ENCODE peak calls at places on chromosomes 2 and 18, in nine cellular contexts. H, G, K, O, R, B, U, V and T are unnamed samples.

GRCh38 chr2:241011296-241011600 is 12.8 kb downstream of the SNED1 start:
- DNase-seq in H (no peak), G (no peak), K (no peak), O (no peak), R (no peak), B (no peak), U (no peak), V (no peak), T (no peak)

GRCh38 chr2:124776332-124776731 is 751.2 kb downstream of the CNTNAP5 start:
- DNase-seq in H (no peak), G (no peak), K (no peak), O (no peak), R (no peak), B (no peak), U (no peak), V (no peak), T (no peak)

GRCh38 chr18:75223687-75224347 is 13.2 kb downstream of the TSHZ1 start:
- DNase-seq in H (no peak), G (no peak), K (no peak), O (peak), R (no peak), B (no peak), U (no peak), V (no peak), T (no peak)

GRCh38 chr2:147789720-147790119 is 55.1 kb upstream of the ACVR2A start:
- DNase-seq in H (peak), G (no peak), K (peak), O (peak), R (no peak), B (no peak), U (peak), V (no peak), T (no peak)

GRCh38 chr2:205245001-205245400 is 437.3 kb upstream of the NRP2 start:
- DNase-seq in H (no peak), G (no peak), K (no peak), O (no peak), R (no peak), B (no peak), U (peak), V (no peak), T (no peak)

GRCh38 chr18:54679318-54680149 is 88.5 kb downstream of the DYNAP start:
- DNase-seq in H (peak), G (no peak), K (peak), O (peak), R (peak), B (no peak), U (peak), V (peak), T (no peak)

GRCh38 chr2:16330012-16330411 is 335.6 kb downstream of the CYRIA start:
- DNase-seq in H (no peak), G (no peak), K (no peak), O (no peak), R (no peak), B (no peak), U (no peak), V (no peak), T (no peak)

GRCh38 chr2:64952896-64953482 is 36.2 kb upstream of the SLC1A4 start:
- DNase-seq in H (peak), G (no peak), K (no peak), O (peak), R (no peak), B (no peak), U (peak), V (no peak), T (no peak)

GRCh38 chr2:20590704-20591515 is 60.0 kb downstream of the HS1BP3 start:
- DNase-seq in H (no peak), G (no peak), K (no peak), O (no peak), R (no peak), B (peak), U (no peak), V (no peak), T (no peak)

GRCh38 chr18:29712785-29713184 is 1329.8 kb downstream of the DSC3 start:
- DNase-seq in H (no peak), G (no peak), K (no peak), O (peak), R (no peak), B (no peak), U (no peak), V (no peak), T (no peak)

GRCh38 chr18:44579028-44579692 is 101.5 kb upstream of the SETBP1 start:
- DNase-seq in H (no peak), G (no peak), K (no peak), O (peak), R (no peak), B (no peak), U (peak), V (peak), T (no peak)

GRCh38 chr2:230869691-230870543 is 5.2 kb downstream of the ITM2C start:
- DNase-seq in H (no peak), G (no peak), K (no peak), O (no peak), R (no peak), B (no peak), U (no peak), V (no peak), T (no peak)

GRCh38 chr2:173124441-173124840 is 48.8 kb downstream of the MAP3K20 start:
- DNase-seq in H (no peak), G (no peak), K (no peak), O (peak), R (peak), B (no peak), U (peak), V (no peak), T (no peak)

GRCh38 chr2:100272848-100273329 is 49.4 kb downstream of the LONRF2 start:
- DNase-seq in H (no peak), G (no peak), K (no peak), O (no peak), R (no peak), B (peak), U (peak), V (no peak), T (no peak)

GRCh38 chr2:237875234-237876055 is 16.0 kb downstream of the RAMP1 start:
- DNase-seq in H (no peak), G (no peak), K (no peak), O (no peak), R (no peak), B (no peak), U (no peak), V (no peak), T (no peak)

GRCh38 chr2:23230885-23231284 is 154.1 kb upstream of the KLHL29 start:
- DNase-seq in H (no peak), G (no peak), K (no peak), O (no peak), R (no peak), B (no peak), U (no peak), V (no peak), T (no peak)

GRCh38 chr2:157830696-157831570 is 45.2 kb downstream of the ACVR1 start:
- DNase-seq in H (peak), G (no peak), K (peak), O (peak), R (peak), B (no peak), U (peak), V (peak), T (no peak)

GRCh38 chr18:36525913-36526312 is 228.4 kb downstream of the FHOD3 start:
- DNase-seq in H (no peak), G (no peak), K (no peak), O (no peak), R (no peak), B (no peak), U (no peak), V (no peak), T (no peak)

GRCh38 chr2:152335016-152335850 is at the start of gene FMNL2:
- DNase-seq in H (no peak), G (peak), K (peak), O (peak), R (no peak), B (peak), U (peak), V (peak), T (peak)

GRCh38 chr2:86281066-86281700 is 56.2 kb downstream of the REEP1 start:
- DNase-seq in H (no peak), G (no peak), K (no peak), O (no peak), R (no peak), B (no peak), U (no peak), V (no peak), T (no peak)

GRCh38 chr2:168394262-168394661 is 61.8 kb upstream of the CERS6 start:
- DNase-seq in H (no peak), G (no peak), K (no peak), O (no peak), R (no peak), B (no peak), U (no peak), V (no peak), T (no peak)

GRCh38 chr18:7490104-7490503 is 77.0 kb upstream of the PTPRM start:
- DNase-seq in H (no peak), G (no peak), K (no peak), O (no peak), R (no peak), B (no peak), U (no peak), V (no peak), T (no peak)

GRCh38 chr18:25735447-25735846 is 355.0 kb downstream of the SS18 start:
- DNase-seq in H (no peak), G (no peak), K (no peak), O (no peak), R (no peak), B (no peak), U (no peak), V (no peak), T (no peak)

GRCh38 chr2:177796011-177796410 is 276.6 kb downstream of the PDE11A start:
- DNase-seq in H (no peak), G (no peak), K (no peak), O (no peak), R (no peak), B (peak), U (no peak), V (no peak), T (no peak)

GRCh38 chr2:9234680-9235387 is 28.2 kb downstream of the ASAP2 start:
- DNase-seq in H (peak), G (no peak), K (no peak), O (peak), R (no peak), B (no peak), U (peak), V (peak), T (no peak)

GRCh38 chr2:70475266-70475665 is 78.4 kb downstream of the TGFA start:
- DNase-seq in H (no peak), G (no peak), K (no peak), O (no peak), R (no peak), B (no peak), U (no peak), V (no peak), T (no peak)

GRCh38 chr2:36663851-36664715 is 32.4 kb upstream of the VIT start:
- DNase-seq in H (no peak), G (no peak), K (peak), O (peak), R (peak), B (no peak), U (peak), V (peak), T (peak)

GRCh38 chr2:25920786-25921390 is 42.6 kb upstream of the ASXL2 start:
- DNase-seq in H (no peak), G (no peak), K (no peak), O (no peak), R (no peak), B (no peak), U (no peak), V (no peak), T (no peak)

GRCh38 chr2:100722125-100722524 is 97.8 kb upstream of the NPAS2 start:
- DNase-seq in H (no peak), G (no peak), K (no peak), O (no peak), R (no peak), B (no peak), U (no peak), V (no peak), T (no peak)